ENCODE peak calls at places on chromosome 16, in eight cellular contexts. X, B, V, E, S, K, Y and F are unnamed samples.

GRCh38 chr16:49838639-49839461 is 17.1 kb downstream of the ZNF423 start:
- DNase-seq in X (no peak), B (no peak), V (no peak), E (peak), S (no peak), K (no peak), Y (no peak), F (no peak)

GRCh38 chr16:24854607-24855171 is 8.9 kb downstream of the SLC5A11 start:
- DNase-seq in X (no peak), B (no peak), V (no peak), E (no peak), S (no peak), K (no peak), Y (no peak), F (no peak)

GRCh38 chr16:88446061-88446460 is 7.0 kb upstream of the ZFPM1 start:
- DNase-seq in X (no peak), B (no peak), V (no peak), E (no peak), S (no peak), K (no peak), Y (no peak), F (no peak)

GRCh38 chr16:56931769-56932587 is at the start of gene HERPUD1:
- DNase-seq in X (peak), B (peak), V (peak), E (peak), S (peak), K (peak), Y (peak), F (peak)

GRCh38 chr16:19265531-19265930 is 20.0 kb upstream of the CLEC19A start:
- DNase-seq in X (no peak), B (no peak), V (no peak), E (no peak), S (no peak), K (no peak), Y (no peak), F (no peak)

GRCh38 chr16:85438981-85439639 is 174.0 kb upstream of the GSE1 start:
- DNase-seq in X (no peak), B (no peak), V (no peak), E (no peak), S (no peak), K (no peak), Y (no peak), F (no peak)

GRCh38 chr16:30977502-30977901 is 7.5 kb upstream of the HSD3B7 start:
- DNase-seq in X (peak), B (no peak), V (no peak), E (no peak), S (no peak), K (no peak), Y (no peak), F (no peak)

GRCh38 chr16:87540072-87540976 is 47.5 kb upstream of the ZCCHC14 start:
- DNase-seq in X (no peak), B (no peak), V (no peak), E (no peak), S (no peak), K (no peak), Y (no peak), F (no peak)

GRCh38 chr16:85878875-85879274 is 20.1 kb upstream of the IRF8 start:
- DNase-seq in X (peak), B (no peak), V (no peak), E (no peak), S (peak), K (no peak), Y (no peak), F (no peak)